ENCODE peak calls at places on chromosomes 5 and 9, in six cellular contexts. B is neuronal stem cell, V is thyroid gland, H is lung, A is HCT116, J is hepatocyte. K is an unnamed sample.

GRCh38 chr9:5442400-5443011 is 4.8 kb upstream of the PLGRKT start:
- DNase-seq in B (peak; percentile 11), V (peak; percentile 32), H (no peak), A (no peak), J (peak; percentile 67), K (peak; percentile 35)

GRCh38 chr5:43007246-43007910 is 32.7 kb downstream of the ANXA2R start:
- DNase-seq in B (peak; percentile 82), V (no peak), H (peak; percentile 85), A (no peak), J (peak; percentile 93), K (peak; percentile 96)

GRCh38 chr5:34053133-34053532 is 10.1 kb upstream of the C1QTNF3 start:
- DNase-seq in B (no peak), V (no peak), H (no peak), A (no peak), J (peak; percentile 15), K (no peak)

GRCh38 chr9:112439171-112439570 is 47.5 kb upstream of the KIAA1958 start:
- DNase-seq in B (no peak), V (no peak), H (no peak), A (no peak), J (no peak), K (no peak)

GRCh38 chr5:143979044-143979690 is 167.2 kb downstream of the HMHB1 start:
- DNase-seq in B (no peak), V (no peak), H (no peak), A (no peak), J (no peak), K (no peak)

GRCh38 chr9:6598249-6598725 is 47.2 kb downstream of the GLDC start:
- DNase-seq in B (no peak), V (no peak), H (no peak), A (no peak), J (no peak), K (no peak)

GRCh38 chr9:107078061-107078460 is 205.0 kb upstream of the RAD23B start:
- DNase-seq in B (no peak), V (no peak), H (no peak), A (no peak), J (no peak), K (no peak)

GRCh38 chr9:112765281-112765680 is 14.7 kb downstream of the SNX30 start:
- DNase-seq in B (no peak), V (no peak), H (no peak), A (no peak), J (no peak), K (no peak)

GRCh38 chr9:74610523-74611061 is 113.5 kb downstream of the RORB start:
- DNase-seq in B (no peak), V (no peak), H (no peak), A (no peak), J (no peak), K (no peak)

GRCh38 chr5:90916947-90917800 is 358.6 kb downstream of the ADGRV1 start:
- DNase-seq in B (no peak), V (no peak), H (no peak), A (no peak), J (no peak), K (no peak)

GRCh38 chr5:90917928-90918327 is 359.3 kb downstream of the ADGRV1 start:
- DNase-seq in B (no peak), V (peak; percentile 23), H (no peak), A (no peak), J (no peak), K (no peak)

GRCh38 chr5:90921428-90921973 is 362.9 kb downstream of the ADGRV1 start:
- DNase-seq in B (no peak), V (no peak), H (no peak), A (no peak), J (no peak), K (no peak)
- H3K4me1 ChIP-seq in B (no peaks in the 10 kb centered on the region), V (peaks cover 13% of the 10 kb centered on the region), H (no peaks in the 10 kb centered on the region), A (no peaks in the 10 kb centered on the region), J (no peaks in the 10 kb centered on the region), K (no peaks in the 10 kb centered on the region)

GRCh38 chr5:173710528-173710927 is 94.1 kb upstream of the BOD1 start:
- DNase-seq in B (no peak), V (no peak), H (no peak), A (no peak), J (no peak), K (no peak)

GRCh38 chr5:173711466-173711865 is 95.0 kb upstream of the BOD1 start:
- DNase-seq in B (no peak), V (no peak), H (no peak), A (no peak), J (no peak), K (no peak)

GRCh38 chr5:173707392-173707791 is 90.9 kb upstream of the BOD1 start:
- DNase-seq in B (no peak), V (peak; percentile 24), H (no peak), A (no peak), J (no peak), K (no peak)

GRCh38 chr5:173709145-173709544 is 92.7 kb upstream of the BOD1 start:
- DNase-seq in B (no peak), V (no peak), H (no peak), A (no peak), J (no peak), K (no peak)

DNA sequence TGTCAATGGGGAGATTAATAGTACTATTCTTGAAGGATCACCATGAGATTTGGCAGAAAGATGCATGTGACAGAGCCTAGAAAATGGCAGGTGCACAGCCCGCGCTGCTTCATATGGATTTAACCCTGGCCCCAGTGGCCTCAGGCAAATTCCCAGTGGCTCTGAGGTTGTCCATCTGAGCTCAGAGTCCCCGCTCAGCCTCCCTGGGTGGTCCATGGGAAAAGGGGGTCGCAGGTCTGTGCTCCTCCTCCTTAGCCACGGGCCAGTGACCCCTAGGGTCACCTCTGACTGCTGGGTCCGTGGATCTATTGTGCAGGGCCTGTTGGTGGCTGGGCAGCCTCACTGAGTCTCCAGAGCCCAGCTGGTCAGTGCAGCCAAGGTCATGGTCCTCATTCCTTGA is 93.3 kb upstream of the BOD1 start:
- DNase-seq in B (no peak), V (no peak), H (no peak), A (no peak), J (no peak), K (no peak)
- H3K4me1 ChIP-seq in B (peaks cover 5% of the 10 kb centered on the region), V (peaks cover 21% of the 10 kb centered on the region), H (peaks cover 9% of the 10 kb centered on the region), A (peaks cover 7% of the 10 kb centered on the region), J (no peaks in the 10 kb centered on the region), K (no peaks in the 10 kb centered on the region)

GRCh38 chr9:30718483-30718882 is 1666.0 kb upstream of the ACO1 start:
- DNase-seq in B (no peak), V (no peak), H (no peak), A (no peak), J (no peak), K (no peak)
- H3K4me1 ChIP-seq in B (peaks cover 3% of the 10 kb centered on the region), V (no peaks in the 10 kb centered on the region), H (no peaks in the 10 kb centered on the region), A (no peaks in the 10 kb centered on the region), J (no peaks in the 10 kb centered on the region), K (peaks cover 8% of the 10 kb centered on the region)

GRCh38 chr9:125648294-125648693 is 58.7 kb downstream of the MAPKAP1 start:
- DNase-seq in B (no peak), V (no peak), H (no peak), A (no peak), J (no peak), K (no peak)

GRCh38 chr9:125651907-125652306 is 55.1 kb downstream of the MAPKAP1 start:
- DNase-seq in B (no peak), V (no peak), H (no peak), A (no peak), J (no peak), K (no peak)

GRCh38 chr9:125649826-125650225 is 57.2 kb downstream of the MAPKAP1 start:
- DNase-seq in B (no peak), V (no peak), H (no peak), A (no peak), J (no peak), K (no peak)

GRCh38 chr9:125649315-125649714 is 57.7 kb downstream of the MAPKAP1 start:
- DNase-seq in B (no peak), V (no peak), H (no peak), A (peak; percentile 74), J (no peak), K (no peak)

DNA sequence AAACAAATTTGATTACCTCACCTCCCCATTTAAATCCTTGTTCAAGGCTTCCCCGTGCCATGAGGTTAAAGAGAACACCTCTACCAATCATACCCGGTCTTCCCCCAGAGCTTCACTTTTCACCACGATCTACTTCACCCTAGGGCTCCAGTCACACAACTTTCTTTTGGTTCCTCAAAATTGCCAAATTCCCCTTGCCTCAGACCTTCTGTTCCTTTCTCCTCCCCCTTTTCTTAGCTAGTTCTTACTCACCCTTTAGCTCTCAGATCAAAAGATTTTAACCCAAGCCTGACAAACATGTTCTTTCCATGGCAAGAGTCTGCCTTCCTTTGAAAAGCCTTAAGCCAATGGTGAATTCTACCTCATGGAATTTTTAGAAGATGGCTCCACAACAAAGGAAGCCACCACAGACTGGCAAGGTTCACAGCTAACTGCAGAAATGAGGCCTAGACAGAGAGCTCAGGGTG is 56.7 kb downstream of the MAPKAP1 start:
- DNase-seq in B (no peak), V (no peak), H (no peak), A (no peak), J (no peak), K (no peak)
- H3K4me1 ChIP-seq in B (peaks cover 3% of the 10 kb centered on the region), V (peaks cover 18% of the 10 kb centered on the region), H (peaks cover 19% of the 10 kb centered on the region), A (peaks cover 36% of the 10 kb centered on the region), J (peaks cover 4% of the 10 kb centered on the region), K (peaks cover 22% of the 10 kb centered on the region)

DNA sequence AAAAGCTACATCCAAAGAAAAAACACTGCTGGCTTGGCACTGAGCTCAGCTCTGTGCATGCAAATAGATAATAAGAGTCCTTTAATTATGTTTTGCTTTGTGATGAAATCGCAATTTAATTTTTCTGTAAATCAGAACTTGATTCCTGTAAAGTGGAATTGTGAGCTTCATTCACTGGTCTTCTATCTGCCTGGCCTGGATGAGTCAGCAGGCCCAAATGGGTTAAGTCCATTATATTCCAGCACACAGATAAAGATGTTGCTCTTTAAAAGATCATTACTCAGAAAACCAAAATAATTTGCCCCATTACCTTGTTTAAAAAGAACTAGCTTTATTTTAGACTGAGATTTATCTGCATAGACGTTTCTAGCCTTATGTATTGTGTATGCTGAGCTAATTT is 90.4 kb downstream of the CARTPT start:
- DNase-seq in B (no peak), V (no peak), H (no peak), A (no peak), J (no peak), K (no peak)
- H3K4me1 ChIP-seq in B (peaks cover 15% of the 10 kb centered on the region), V (no peaks in the 10 kb centered on the region), H (peaks cover 3% of the 10 kb centered on the region), A (no peaks in the 10 kb centered on the region), J (peaks cover 5% of the 10 kb centered on the region), K (peaks cover 2% of the 10 kb centered on the region)

GRCh38 chr5:150023136-150023535 is 22.6 kb downstream of the HMGXB3 start:
- DNase-seq in B (no peak), V (no peak), H (no peak), A (no peak), J (no peak), K (no peak)

GRCh38 chr5:150020249-150020648 is 19.7 kb downstream of the HMGXB3 start:
- DNase-seq in B (no peak), V (no peak), H (no peak), A (no peak), J (no peak), K (no peak)

GRCh38 chr5:150022681-150023080 is 22.1 kb downstream of the HMGXB3 start:
- DNase-seq in B (no peak), V (peak; percentile 95), H (no peak), A (no peak), J (no peak), K (no peak)

GRCh38 chr5:150021491-150022162 is 21.1 kb downstream of the HMGXB3 start:
- DNase-seq in B (no peak), V (peak; percentile 29), H (no peak), A (peak; percentile 80), J (no peak), K (no peak)

GRCh38 chr5:150022163-150022540 is 21.6 kb downstream of the HMGXB3 start:
- DNase-seq in B (no peak), V (peak; percentile 44), H (no peak), A (peak; percentile 83), J (no peak), K (no peak)
- H3K4me1 ChIP-seq in B (no peaks in the 10 kb centered on the region), V (peaks cover 34% of the 10 kb centered on the region), H (peaks cover 31% of the 10 kb centered on the region), A (peaks cover 69% of the 10 kb centered on the region), J (peaks cover 5% of the 10 kb centered on the region), K (peaks cover 3% of the 10 kb centered on the region)

GRCh38 chr5:170387775-170388174 is 1.4 kb downstream of the KCNMB1 start:
- DNase-seq in B (no peak), V (peak; percentile 28), H (no peak), A (no peak), J (no peak), K (no peak)
- H3K4me1 ChIP-seq in B (no peaks in the 10 kb centered on the region), V (no peaks in the 10 kb centered on the region), H (no peaks in the 10 kb centered on the region), A (no peaks in the 10 kb centered on the region), J (no peaks in the 10 kb centered on the region), K (no peaks in the 10 kb centered on the region)

K was measured in HAP-1.